ENCODE peak calls at places on chromosomes 3 and 15, in seven cellular contexts. One of them, this sample, is unnamed.

GRCh38 chr3:4977001-4977888 is 2.0 kb upstream of the BHLHE40 start:
- DNase-seq in CD8-positive, alpha-beta T cell: peak; percentile 45
- DNase-seq in lung: peak; percentile 83
- DNase-seq in ACHN: peak; percentile 82
- DNase-seq in endothelial cell: peak; percentile 68
- DNase-seq in T1000: peak; percentile 27
- DNase-seq in glomerular endothelial cell: no peak
- DNase-seq in this sample: peak; percentile 95

GRCh38 chr3:141789281-141789680 is 26.1 kb downstream of the GRK7 start:
- DNase-seq in T1000: no peak
- DNase-seq in ACHN: peak; percentile 4
- DNase-seq in endothelial cell: no peak
- DNase-seq in CD8-positive, alpha-beta T cell: no peak
- DNase-seq in lung: no peak
- DNase-seq in glomerular endothelial cell: no peak
- DNase-seq in this sample: no peak

GRCh38 chr15:70852501-70853269 is 1.3 kb downstream of the LARP6 start:
- DNase-seq in glomerular endothelial cell: no peak
- DNase-seq in ACHN: peak; percentile 43
- DNase-seq in T1000: peak; percentile 32
- DNase-seq in lung: no peak
- DNase-seq in endothelial cell: no peak
- DNase-seq in CD8-positive, alpha-beta T cell: no peak
- DNase-seq in this sample: peak; percentile 95

GRCh38 chr3:18982920-18983319 is 165.4 kb upstream of the KCNH8 start:
- DNase-seq in glomerular endothelial cell: no peak
- DNase-seq in endothelial cell: no peak
- DNase-seq in CD8-positive, alpha-beta T cell: no peak
- DNase-seq in lung: no peak
- DNase-seq in T1000: no peak
- DNase-seq in ACHN: no peak
- DNase-seq in this sample: no peak

GRCh38 chr3:132772252-132772651 is 50.0 kb upstream of the NPHP3 start:
- DNase-seq in CD8-positive, alpha-beta T cell: no peak
- DNase-seq in lung: no peak
- DNase-seq in ACHN: no peak
- DNase-seq in endothelial cell: no peak
- DNase-seq in glomerular endothelial cell: no peak
- DNase-seq in T1000: no peak
- DNase-seq in this sample: no peak

GRCh38 chr15:51341366-51342248 is at the start of gene GLDN:
- DNase-seq in ACHN: no peak
- DNase-seq in CD8-positive, alpha-beta T cell: no peak
- DNase-seq in endothelial cell: peak; percentile 41
- DNase-seq in T1000: no peak
- DNase-seq in glomerular endothelial cell: no peak
- DNase-seq in lung: peak; percentile 40
- DNase-seq in this sample: peak; percentile 34

GRCh38 chr15:35784745-35785144 is 238.8 kb upstream of the DPH6 start:
- DNase-seq in CD8-positive, alpha-beta T cell: no peak
- DNase-seq in T1000: no peak
- DNase-seq in endothelial cell: no peak
- DNase-seq in lung: no peak
- DNase-seq in ACHN: no peak
- DNase-seq in glomerular endothelial cell: no peak
- DNase-seq in this sample: no peak

GRCh38 chr3:27195059-27195458 is 174.1 kb downstream of the NEK10 start:
- DNase-seq in ACHN: no peak
- DNase-seq in lung: no peak
- DNase-seq in glomerular endothelial cell: no peak
- DNase-seq in endothelial cell: no peak
- DNase-seq in T1000: no peak
- DNase-seq in CD8-positive, alpha-beta T cell: no peak
- DNase-seq in this sample: peak; percentile 56

GRCh38 chr15:40843183-40843884 is 514 bp upstream of the SPINT1 start:
- DNase-seq in T1000: no peak
- DNase-seq in endothelial cell: peak; percentile 30
- DNase-seq in glomerular endothelial cell: no peak
- DNase-seq in ACHN: no peak
- DNase-seq in CD8-positive, alpha-beta T cell: no peak
- DNase-seq in lung: no peak
- DNase-seq in this sample: no peak

GRCh38 chr3:148797822-148798221 is 29.8 kb upstream of the CPB1 start:
- DNase-seq in glomerular endothelial cell: no peak
- DNase-seq in CD8-positive, alpha-beta T cell: no peak
- DNase-seq in T1000: no peak
- DNase-seq in ACHN: no peak
- DNase-seq in lung: no peak
- DNase-seq in endothelial cell: no peak
- DNase-seq in this sample: no peak

GRCh38 chr3:56125358-56126005 is 342.8 kb downstream of the ERC2 start:
- DNase-seq in ACHN: peak; percentile 16
- DNase-seq in endothelial cell: no peak
- DNase-seq in lung: no peak
- DNase-seq in CD8-positive, alpha-beta T cell: no peak
- DNase-seq in glomerular endothelial cell: no peak
- DNase-seq in T1000: peak; percentile 21
- DNase-seq in this sample: peak; percentile 77

This sample was measured in fibroblast of mammary gland.